ENCODE peak calls at places on chromosomes 2 and 18, in nine cellular contexts. N is NCI-H1105, B is EL, O is psoas muscle, E is tibial artery, L is right atrium auricular region, F is LHCN-M2, D is SW480, A is spleen. I is an unnamed sample.

GRCh38 chr2:54964271-54964670 is 86.0 kb downstream of the RTN4 start:
- DNase-seq in B (peak; percentile 67), A (no peak), O (no peak), E (no peak), F (peak; percentile 57), N (no peak), L (no peak), D (no peak), I (peak; percentile 46)

GRCh38 chr2:220188031-220188430 is 560.6 kb downstream of the SLC4A3 start:
- DNase-seq in L (no peak), B (peak; percentile 86), O (no peak), A (no peak), D (peak; percentile 79), E (no peak), N (no peak), F (peak; percentile 88), I (peak; percentile 37)

GRCh38 chr18:10131783-10132381 is 218.1 kb downstream of the VAPA start:
- DNase-seq in L (no peak), A (no peak), O (no peak), F (no peak), E (no peak), B (no peak), D (peak; percentile 90), N (no peak), I (peak; percentile 41)

GRCh38 chr2:8222979-8223730 is 458.7 kb upstream of the ID2 start:
- DNase-seq in L (no peak), A (no peak), B (no peak), D (no peak), E (no peak), O (no peak), F (no peak), N (no peak), I (no peak)

GRCh38 chr2:150646746-150647145 is 159.3 kb upstream of the RND3 start:
- DNase-seq in O (no peak), E (no peak), D (no peak), F (no peak), B (no peak), L (no peak), A (no peak), N (no peak), I (no peak)

GRCh38 chr2:238945433-238946150 is 97.7 kb downstream of the TWIST2 start:
- DNase-seq in O (peak; percentile 61), F (no peak), B (peak; percentile 48), N (peak; percentile 0), E (peak; percentile 83), A (peak; percentile 62), D (peak; percentile 29), L (peak; percentile 83), I (peak; percentile 16)

GRCh38 chr2:219954331-219954730 is 326.9 kb downstream of the SLC4A3 start:
- DNase-seq in D (no peak), O (no peak), E (no peak), A (no peak), N (no peak), B (peak; percentile 47), L (no peak), F (no peak), I (no peak)

GRCh38 chr2:73174244-73174643 is 28.1 kb upstream of the NOTO start:
- DNase-seq in L (no peak), F (no peak), A (no peak), O (no peak), N (no peak), E (no peak), D (no peak), B (no peak), I (no peak)

GRCh38 chr18:8823530-8823929 is 118.2 kb downstream of the MTCL1 start:
- DNase-seq in N (no peak), F (no peak), L (no peak), D (no peak), A (no peak), B (no peak), O (no peak), E (no peak), I (peak; percentile 28)

GRCh38 chr2:218400167-218400929 is 680 bp downstream of the CTDSP1 start:
- DNase-seq in A (peak; percentile 91), N (no peak), L (no peak), F (peak; percentile 23), O (peak; percentile 43), E (peak; percentile 80), D (no peak), B (peak; percentile 36), I (peak; percentile 31)

GRCh38 chr18:54904521-54904920 is 54.7 kb downstream of the CCDC68 start:
- DNase-seq in E (no peak), L (no peak), F (no peak), D (no peak), A (no peak), B (no peak), O (no peak), N (no peak), I (no peak)